ENCODE peak calls at places on chromosomes 3 and 15, in four cellular contexts. Q is neuronal stem cell, U is mesendoderm, E is H1. Y is an unnamed sample.

GRCh38 chr3:172626241-172626640 is 84.6 kb downstream of the NCEH1 start:
- DNase-seq in Q (no peak), U (no peak), E (no peak), Y (no peak)

GRCh38 chr3:17753271-17753992 is 11.0 kb upstream of the TBC1D5 start:
- DNase-seq in Q (no peak), U (no peak), E (no peak), Y (no peak)

GRCh38 chr3:8266679-8267267 is 234.8 kb upstream of the LMCD1 start:
- DNase-seq in Q (no peak), U (no peak), E (no peak), Y (no peak)

GRCh38 chr15:36185845-36186244 is 393.6 kb upstream of the CDIN1 start:
- DNase-seq in Q (no peak), U (no peak), E (no peak), Y (no peak)

GRCh38 chr3:89521328-89521727 is 413.9 kb downstream of the EPHA3 start:
- DNase-seq in Q (no peak), U (no peak), E (no peak), Y (no peak)

GRCh38 chr15:25947336-25948080 is 84.4 kb upstream of the ATP10A start:
- DNase-seq in Q (peak), U (peak), E (no peak), Y (peak)

GRCh38 chr15:77107531-77108355 is 36.8 kb upstream of the TSPAN3 start:
- DNase-seq in Q (peak), U (peak), E (peak), Y (peak)

GRCh38 chr3:45084820-45085816 is 59.0 kb downstream of the CLEC3B start:
- DNase-seq in Q (no peak), U (no peak), E (no peak), Y (no peak)

GRCh38 chr3:181700168-181701087 is 11.3 kb upstream of the SOX2 start:
- DNase-seq in Q (peak), U (peak), E (no peak), Y (peak)

GRCh38 chr15:98855067-98855814 is 152.4 kb downstream of the PGPEP1L start:
- DNase-seq in Q (no peak), U (no peak), E (no peak), Y (no peak)

GRCh38 chr3:175226444-175226843 is 367.3 kb downstream of the NAALADL2 start:
- DNase-seq in Q (no peak), U (no peak), E (no peak), Y (no peak)

GRCh38 chr3:34634939-34635338 is 836.5 kb downstream of the PDCD6IP start:
- DNase-seq in Q (no peak), U (no peak), E (no peak), Y (no peak)

GRCh38 chr3:11805716-11806115 is 41.0 kb downstream of the TAMM41 start:
- DNase-seq in Q (no peak), U (no peak), E (no peak), Y (no peak)

GRCh38 chr3:143824675-143825074 is 23.6 kb downstream of the SLC9A9 start:
- DNase-seq in Q (no peak), U (no peak), E (no peak), Y (no peak)

GRCh38 chr3:39086066-39086657 is 21.3 kb downstream of the GORASP1 start:
- DNase-seq in Q (no peak), U (no peak), E (no peak), Y (no peak)

GRCh38 chr15:64180235-64180824 is 17.5 kb upstream of the PPIB start:
- DNase-seq in Q (no peak), U (peak), E (no peak), Y (peak)

GRCh38 chr15:78959360-78959759 is 14.5 kb upstream of the CTSH start:
- DNase-seq in Q (no peak), U (no peak), E (no peak), Y (no peak)

GRCh38 chr3:145698749-145699148 is 462.2 kb downstream of the PLOD2 start:
- DNase-seq in Q (no peak), U (peak), E (no peak), Y (no peak)

GRCh38 chr15:40002295-40002694 is 36.7 kb downstream of the SRP14 start:
- DNase-seq in Q (no peak), U (peak), E (no peak), Y (no peak)

GRCh38 chr15:71256934-71257333 is 141.7 kb downstream of the THSD4 start:
- DNase-seq in Q (no peak), U (no peak), E (no peak), Y (no peak)

GRCh38 chr15:78056714-78057269 is 20.7 kb downstream of the TBC1D2B start:
- DNase-seq in Q (no peak), U (no peak), E (no peak), Y (no peak)

GRCh38 chr3:56144792-56145191 is 323.5 kb downstream of the ERC2 start:
- DNase-seq in Q (no peak), U (no peak), E (no peak), Y (no peak)

GRCh38 chr15:28982886-28983285 is 97.1 kb downstream of the APBA2 start:
- DNase-seq in Q (no peak), U (no peak), E (no peak), Y (no peak)

GRCh38 chr3:186425788-186426730 is 64.0 kb upstream of the DGKG start:
- DNase-seq in Q (no peak), U (peak), E (no peak), Y (no peak)

GRCh38 chr3:18190646-18191045 is 234.5 kb downstream of the SATB1 start:
- DNase-seq in Q (no peak), U (peak), E (no peak), Y (no peak)

DNA sequence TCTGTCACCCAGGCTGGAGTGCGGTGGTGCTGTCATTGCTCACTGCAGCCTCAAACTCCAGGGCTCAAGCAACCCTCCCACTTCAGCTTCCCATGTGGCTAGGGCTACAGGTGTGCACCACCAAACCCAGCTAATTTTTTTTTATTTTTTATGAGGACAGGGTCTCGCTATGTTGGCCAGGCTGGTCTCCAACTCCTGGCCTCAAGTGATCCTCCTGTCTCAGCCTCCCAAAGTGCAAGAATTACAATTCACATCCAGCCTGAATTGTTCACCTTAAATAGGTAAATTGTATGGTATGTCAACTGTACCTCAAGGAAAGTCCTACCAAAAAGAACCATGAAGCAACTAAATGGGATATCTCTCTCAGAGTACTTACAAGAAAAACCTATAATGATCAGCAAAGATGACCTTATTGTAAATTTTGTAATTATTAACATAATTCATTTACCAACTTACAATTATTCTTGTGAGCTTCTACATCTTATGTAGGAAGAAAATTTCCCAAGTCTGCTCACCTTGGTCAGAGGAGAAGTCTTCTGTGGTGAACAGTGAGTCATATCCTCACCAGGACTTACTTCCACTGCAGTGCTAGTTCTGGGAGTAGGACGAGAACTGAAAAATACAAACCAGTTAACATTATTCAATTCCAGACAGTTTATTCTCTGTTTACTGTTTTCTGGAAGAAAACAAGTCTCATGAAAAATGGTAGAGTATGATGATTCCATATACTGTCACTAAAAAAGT is 54.4 kb downstream of the ULK4 start:
- DNase-seq in Q (no peak), U (no peak), E (no peak), Y (no peak)
- H3K23ac ChIP-seq in Q (no peak), U (no peak), E (no peak), Y (no peak)

DNA sequence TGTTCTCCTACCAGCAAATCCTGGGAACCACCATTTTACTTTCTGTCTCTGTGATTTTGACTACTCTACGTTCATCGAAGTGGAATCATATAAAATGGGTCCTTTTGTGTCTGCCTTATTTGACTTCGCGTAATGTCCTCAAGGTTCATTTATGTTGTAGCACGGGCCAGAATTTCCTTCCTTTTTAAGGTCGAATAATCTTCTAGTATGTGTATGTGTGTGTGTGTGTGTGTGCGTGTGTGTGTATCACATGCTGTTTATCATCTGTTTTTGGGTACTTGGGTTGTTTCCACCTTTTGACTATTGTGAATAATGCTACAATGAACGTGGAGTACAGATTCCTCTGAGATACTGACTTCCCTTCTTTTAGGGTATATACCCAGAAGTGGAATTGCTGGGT is 35.3 kb downstream of the STARD5 start:
- DNase-seq in Q (no peak), U (no peak), E (no peak), Y (no peak)
- H3K23ac ChIP-seq in Q (no peak), U (no peak), E (no peak), Y (no peak)

DNA sequence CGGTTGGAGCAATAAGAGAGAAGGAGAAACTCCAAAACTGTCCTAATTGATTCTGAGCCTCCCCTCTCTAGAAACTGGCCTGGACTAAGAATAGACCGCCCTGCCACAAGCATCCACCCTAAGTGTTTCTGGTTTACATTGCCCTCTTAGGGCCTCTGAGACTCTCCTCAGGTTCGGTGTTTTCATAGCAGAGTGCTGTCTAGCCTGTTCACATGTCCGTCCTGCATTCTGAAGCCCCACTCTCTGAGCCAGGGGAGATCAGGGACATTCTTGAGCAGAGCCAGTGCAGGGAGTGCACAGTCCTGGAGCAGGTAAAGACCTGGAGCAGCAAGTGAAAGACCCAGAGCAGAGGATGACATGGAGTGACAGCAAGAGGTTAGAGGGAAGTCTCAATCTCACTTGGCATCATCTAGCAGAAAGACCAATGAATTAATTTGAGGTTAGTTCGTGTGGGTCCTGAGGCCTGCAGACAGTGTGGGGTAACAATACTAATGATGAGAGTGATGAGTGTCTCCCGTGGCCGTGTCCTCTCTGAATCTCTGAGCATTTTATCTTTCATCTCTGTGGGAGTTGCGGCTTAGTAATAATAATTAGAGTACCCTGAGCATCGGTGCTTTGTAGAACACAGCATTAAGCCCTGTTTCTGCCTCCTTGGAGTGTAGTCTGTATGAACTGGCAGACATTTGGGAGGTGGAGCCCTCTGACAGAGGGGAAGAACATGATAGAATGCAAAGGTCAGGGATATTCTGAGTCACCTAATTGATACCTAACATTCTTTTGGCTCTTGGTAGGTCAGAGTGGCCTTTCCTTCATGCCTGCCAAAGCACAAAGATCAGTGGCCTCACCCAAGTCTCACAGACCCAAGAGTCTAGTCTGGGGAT is 24.6 kb downstream of the MAPKBP1 start:
- DNase-seq in Q (no peak), U (no peak), E (no peak), Y (no peak)
- H3K23ac ChIP-seq in Q (no peak), U (no peak), E (no peak), Y (no peak)

GRCh38 chr15:90547545-90547944 is 17.8 kb downstream of the CRTC3 start:
- DNase-seq in Q (no peak), U (no peak), E (no peak), Y (no peak)
- H3K23ac ChIP-seq in Q (no peak), U (no peak), E (no peak), Y (no peak)

GRCh38 chr3:111694471-111694870 is 99.3 kb upstream of the ZBED2 start:
- DNase-seq in Q (no peak), U (no peak), E (no peak), Y (no peak)
- H3K23ac ChIP-seq in Q (no peak), U (no peak), E (no peak), Y (no peak)